ENCODE peak calls at places on chromosomes 7 and 10, in ten cellular contexts. D is stomach, Q is sigmoid colon, S is K562, O is suprapubic skin, J is A549, E is tibial nerve, G is ovary, N is H1, C is HepG2. Y is an unnamed sample.

GRCh38 chr7:55100172-55100961 is 81.5 kb downstream of the EGFR start:
- DNase-seq in Q (peak; percentile 89), G (peak; percentile 55), N (no peak), D (peak; percentile 83), J (no peak), S (no peak), E (peak; percentile 86), O (peak; percentile 91), C (no peak), Y (peak; percentile 59)

GRCh38 chr10:83725567-83725966 is 413.7 kb upstream of the GHITM start:
- DNase-seq in D (no peak), S (no peak), C (no peak), Q (no peak), E (no peak), J (no peak), N (no peak), G (no peak), O (no peak), Y (no peak)

GRCh38 chr10:103932996-103933395 is 15.0 kb upstream of the STN1 start:
- DNase-seq in E (no peak), S (no peak), G (no peak), J (no peak), C (no peak), Q (no peak), N (no peak), O (no peak), D (no peak), Y (no peak)

GRCh38 chr10:109374215-109374614 is 549.1 kb downstream of the XPNPEP1 start:
- DNase-seq in G (no peak), C (no peak), Q (no peak), N (no peak), J (no peak), S (no peak), E (no peak), O (no peak), D (no peak), Y (no peak)

GRCh38 chr10:26503911-26504310 is 65.8 kb downstream of the APBB1IP start:
- DNase-seq in E (no peak), C (no peak), J (peak; percentile 28), O (no peak), N (peak; percentile 55), D (no peak), G (no peak), Q (no peak), S (peak; percentile 4), Y (no peak)

GRCh38 chr10:33376976-33377657 is 42.6 kb upstream of the NRP1 start:
- DNase-seq in G (no peak), N (no peak), D (no peak), S (no peak), E (no peak), Q (no peak), O (no peak), C (no peak), J (peak; percentile 5), Y (no peak)

GRCh38 chr10:118587881-118588651 is 7.4 kb downstream of the PRLHR start:
- DNase-seq in C (no peak), G (no peak), E (no peak), D (no peak), S (no peak), Q (no peak), J (no peak), N (no peak), O (no peak), Y (no peak)

GRCh38 chr7:150945853-150946825 is 32.0 kb downstream of the KCNH2 start:
- DNase-seq in G (no peak), O (peak; percentile 79), D (peak; percentile 42), E (peak; percentile 15), N (no peak), S (no peak), Q (peak; percentile 95), J (no peak), C (no peak), Y (peak; percentile 51)

GRCh38 chr10:97373456-97373855 is 27.7 kb downstream of the RRP12 start:
- DNase-seq in J (no peak), Q (no peak), E (no peak), G (no peak), N (no peak), O (no peak), S (no peak), D (no peak), C (no peak), Y (no peak)

GRCh38 chr10:97371696-97372095 is 29.4 kb downstream of the RRP12 start:
- DNase-seq in C (no peak), E (no peak), S (no peak), O (no peak), Q (no peak), G (no peak), J (no peak), N (no peak), D (no peak), Y (no peak)

GRCh38 chr10:97367126-97367649 is 32.7 kb upstream of the FRAT2 start:
- DNase-seq in Q (no peak), N (no peak), O (no peak), E (no peak), S (no peak), D (no peak), J (no peak), G (no peak), C (no peak), Y (no peak)

GRCh38 chr10:97376413-97376812 is 24.7 kb downstream of the RRP12 start:
- DNase-seq in C (no peak), D (no peak), N (no peak), Q (no peak), S (no peak), O (no peak), E (no peak), G (no peak), J (no peak), Y (no peak)

GRCh38 chr10:97372233-97372875 is 28.8 kb downstream of the RRP12 start:
- DNase-seq in G (no peak), N (no peak), S (no peak), O (no peak), C (no peak), J (no peak), E (no peak), D (no peak), Q (no peak), Y (no peak)
- TF ChIP-seq EP300 in G (no peak), N (no peak), S (no peak), O (no peak), C (no peak), J (no peak), E (no peak), D (no peak), Q (no peak), Y (no peak)

DNA sequence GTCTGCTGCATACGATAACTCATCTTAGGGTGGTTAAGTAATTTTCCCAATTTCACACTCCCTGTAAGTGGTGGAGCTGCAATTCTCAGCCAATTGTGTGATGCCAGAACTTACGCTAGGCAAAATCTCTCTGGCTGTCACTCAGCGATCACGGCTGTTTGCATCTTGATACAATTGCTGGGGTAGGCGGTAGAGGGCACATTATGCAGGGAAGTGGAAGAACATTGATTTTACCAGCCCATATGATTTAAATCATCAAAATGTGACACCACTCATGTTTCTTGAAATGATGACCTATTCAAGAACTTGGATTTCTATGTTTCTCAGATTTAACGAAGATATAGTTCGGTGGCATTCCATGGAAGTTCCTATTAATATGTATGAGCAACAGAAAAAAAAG is 108.7 kb upstream of the ADARB2 start:
- DNase-seq in N (no peak), J (no peak), Q (no peak), E (no peak), C (no peak), D (no peak), G (no peak), S (no peak), O (no peak), Y (no peak)
- H3K27ac ChIP-seq in N (no peak overlapping the region), J (no peak overlapping the region), Q (no peak overlapping the region), E (no peak overlapping the region), C (no peak overlapping the region), D (no peak overlapping the region), G (no peak overlapping the region), S (no peak overlapping the region), O (no peak overlapping the region), Y (no peak overlapping the region)

GRCh38 chr10:69092959-69093850 is 5.3 kb downstream of the SRGN start:
- DNase-seq in S (peak; percentile 93), D (peak; percentile 88), J (peak; percentile 89), O (peak; percentile 82), C (peak; percentile 79), G (peak; percentile 85), E (peak; percentile 97), N (peak; percentile 84), Q (peak; percentile 81), Y (peak; percentile 84)

GRCh38 chr10:69088471-69088769 is 517 bp downstream of the SRGN start:
- DNase-seq in G (no peak), N (no peak), O (no peak), C (no peak), E (no peak), S (peak; percentile 31), D (no peak), Q (no peak), J (no peak), Y (no peak)

GRCh38 chr10:69088801-69089501 is 1.0 kb downstream of the SRGN start:
- DNase-seq in C (no peak), S (peak; percentile 92), E (no peak), N (no peak), Q (no peak), G (no peak), J (peak; percentile 80), O (no peak), D (no peak), Y (no peak)

GRCh38 chr10:69089638-69090599 is 2.0 kb downstream of the SRGN start:
- DNase-seq in E (no peak), C (no peak), D (peak; percentile 51), S (peak; percentile 67), J (no peak), Q (no peak), N (no peak), O (no peak), G (no peak), Y (peak; percentile 61)

DNA sequence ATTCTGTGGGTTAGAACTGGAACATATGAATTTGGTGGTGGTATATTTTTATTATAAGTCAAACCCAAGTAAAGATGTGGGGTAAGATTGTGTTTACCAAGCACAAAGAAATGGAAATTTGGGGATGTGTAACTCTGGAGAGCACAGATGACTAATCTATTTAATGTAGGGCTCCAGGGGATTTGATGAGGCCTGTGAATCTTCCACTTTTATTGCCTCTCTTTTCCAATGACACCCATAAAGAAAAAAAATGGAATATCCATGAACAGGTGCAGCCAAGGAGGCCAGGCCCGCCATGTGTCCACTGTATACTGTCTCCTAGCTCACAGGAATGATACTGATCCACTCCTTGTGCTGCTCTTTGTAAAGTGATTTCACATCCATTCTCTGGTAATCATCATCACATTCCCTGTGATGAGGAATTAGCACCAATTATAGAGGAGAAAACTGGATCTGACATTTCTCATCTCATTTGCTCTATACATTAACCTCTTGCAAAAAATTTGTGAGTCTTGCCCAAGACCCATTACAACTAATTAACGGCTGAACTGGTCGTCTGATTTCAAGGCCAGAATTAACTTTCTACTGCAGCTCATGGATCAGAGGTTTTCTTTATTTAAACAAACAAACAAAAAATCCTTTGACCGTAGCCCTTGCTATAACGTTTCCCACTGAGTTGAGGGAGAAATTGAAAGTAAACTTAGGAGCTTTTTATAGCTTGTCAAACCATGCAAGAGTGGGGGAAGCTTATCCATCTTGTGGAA is 3.0 kb downstream of the SRGN start:
- DNase-seq in O (no peak), S (peak; percentile 36), G (no peak), N (no peak), E (no peak), Q (no peak), J (no peak), C (no peak), D (no peak), Y (no peak)
- H3K4me1 ChIP-seq in O (peaks cover 10% of the 10 kb centered on the region), S (peaks cover 3% of the 10 kb centered on the region), G (no peaks in the 10 kb centered on the region), N (no peaks in the 10 kb centered on the region), E (peaks cover 17% of the 10 kb centered on the region), Q (no peaks in the 10 kb centered on the region), J (peaks cover 5% of the 10 kb centered on the region), C (peaks cover 13% of the 10 kb centered on the region), D (peaks cover 7% of the 10 kb centered on the region), Y (no peaks in the 10 kb centered on the region)

GRCh38 chr7:106345421-106346166 is 60.8 kb upstream of the NAMPT start:
- DNase-seq in J (no peak), Q (no peak), D (no peak), G (no peak), N (no peak), E (no peak), C (no peak), O (no peak), S (peak; percentile 39), Y (no peak)
- TF ChIP-seq EP300 in J (no peak), Q (no peak), D (no peak), G (no peak), N (no peak), E (no peak), C (no peak), O (no peak), S (peak; percentile 44), Y (no peak)

Y was measured in transverse colon.